ENCODE peak calls at places on chromosomes 4 and X, in four cellular contexts. D, B, P and Q are unnamed samples.

GRCh38 chrX:144809025-144809424 is 438.3 kb upstream of the SPANXN1 start:
- DNase-seq in D (no peak), P (peak), B (no peak), Q (no peak)

GRCh38 chr4:141524116-141524515 is 112.3 kb upstream of the IL15 start:
- DNase-seq in P (no peak), B (peak), D (peak), Q (no peak)

GRCh38 chr4:139651282-139652194 is 14.1 kb upstream of the MGST2 start:
- DNase-seq in B (peak), D (peak), P (peak), Q (peak)

GRCh38 chr4:22483551-22483981 is 32.3 kb downstream of the ADGRA3 start:
- DNase-seq in P (no peak), B (peak), D (peak), Q (no peak)

GRCh38 chrX:73214366-73215094 is at the start of gene NAP1L2:
- DNase-seq in P (peak), D (peak), B (peak), Q (no peak)

GRCh38 chr4:182746876-182747275 is 170.3 kb downstream of the DCTD start:
- DNase-seq in B (peak), P (no peak), D (no peak), Q (no peak)

GRCh38 chr4:160276785-160277325 is 1174.0 kb downstream of the RAPGEF2 start:
- DNase-seq in P (no peak), D (no peak), B (no peak), Q (no peak)

GRCh38 chr4:19400820-19401219 is 850.9 kb upstream of the SLIT2 start:
- DNase-seq in P (no peak), D (no peak), B (no peak), Q (no peak)

GRCh38 chrX:9992061-9992460 is 24.9 kb downstream of the CLDN34 start:
- DNase-seq in D (no peak), B (no peak), P (no peak), Q (no peak)

GRCh38 chrX:9992724-9993123 is 25.6 kb downstream of the CLDN34 start:
- DNase-seq in D (no peak), B (no peak), P (no peak), Q (no peak)

GRCh38 chrX:9983463-9983862 is 16.3 kb downstream of the CLDN34 start:
- DNase-seq in B (no peak), D (no peak), P (no peak), Q (no peak)

GRCh38 chrX:9988762-9989161 is 21.6 kb downstream of the CLDN34 start:
- DNase-seq in D (no peak), B (peak), P (peak), Q (no peak)
- TF ChIP-seq CTCF in D (peak), B (peak), P (peak), Q (peak)

DNA sequence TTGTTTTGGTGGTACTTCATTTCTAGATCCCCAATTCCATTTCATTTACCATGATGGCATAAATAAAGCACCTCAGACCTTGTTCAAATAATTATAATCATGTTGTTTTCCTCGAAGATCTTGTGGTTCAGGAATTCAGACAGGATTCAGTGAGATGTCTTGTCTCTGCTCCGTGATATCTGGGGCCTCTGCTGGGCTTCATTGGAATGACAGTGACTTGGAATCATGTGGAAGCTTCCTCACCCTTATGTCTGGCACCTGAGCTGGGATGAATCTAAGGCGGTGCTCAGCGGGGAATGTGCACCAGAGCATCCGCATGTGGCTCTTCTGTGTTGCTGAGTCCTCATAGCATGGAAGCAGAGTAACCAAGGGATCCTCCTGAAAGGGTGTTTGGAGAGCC is 132.2 kb downstream of the VEGFC start:
- DNase-seq in D (no peak), B (no peak), P (no peak), Q (no peak)
- TF ChIP-seq CTCF in D (no peak), B (peak), P (no peak), Q (no peak)

GRCh38 chrX:100373673-100374072 is 36.4 kb downstream of the PCDH19 start:
- DNase-seq in D (no peak), P (no peak), B (no peak), Q (no peak)

GRCh38 chrX:100363926-100364325 is 46.1 kb downstream of the PCDH19 start:
- DNase-seq in B (no peak), P (no peak), D (no peak), Q (no peak)

DNA sequence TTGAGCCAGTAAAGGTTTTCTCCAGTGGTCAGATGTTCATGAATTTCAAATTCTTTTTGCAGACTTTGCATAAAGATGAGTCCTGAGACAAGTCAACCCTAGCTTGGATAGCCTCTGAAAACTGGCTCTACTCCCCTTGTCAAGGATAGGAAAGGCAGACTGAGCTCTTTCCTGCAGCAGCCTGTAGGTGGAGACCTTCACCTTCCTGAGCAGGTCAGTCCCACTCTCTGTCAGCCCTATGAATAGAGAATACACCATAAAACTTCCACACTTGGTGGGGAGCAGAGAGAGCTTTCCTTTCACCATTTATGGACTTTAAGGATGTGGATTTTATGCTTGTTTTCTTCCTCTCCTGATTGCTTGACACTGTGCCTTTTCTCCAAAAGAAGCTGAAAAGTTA is 41.9 kb downstream of the PCDH19 start:
- DNase-seq in B (peak), P (peak), D (peak), Q (no peak)
- TF ChIP-seq CTCF in B (peak), P (peak), D (peak), Q (peak)

GRCh38 chr4:148103647-148104355 is 338.4 kb downstream of the NR3C2 start:
- DNase-seq in D (peak), P (no peak), B (no peak), Q (no peak)

GRCh38 chr4:148112231-148112982 is 329.8 kb downstream of the NR3C2 start:
- DNase-seq in D (peak), P (no peak), B (peak), Q (no peak)

GRCh38 chr4:148109216-148109615 is 333.0 kb downstream of the NR3C2 start:
- DNase-seq in D (no peak), P (no peak), B (no peak), Q (no peak)

GRCh38 chr4:148110169-148110568 is 332.0 kb downstream of the NR3C2 start:
- DNase-seq in P (no peak), B (no peak), D (no peak), Q (no peak)

DNA sequence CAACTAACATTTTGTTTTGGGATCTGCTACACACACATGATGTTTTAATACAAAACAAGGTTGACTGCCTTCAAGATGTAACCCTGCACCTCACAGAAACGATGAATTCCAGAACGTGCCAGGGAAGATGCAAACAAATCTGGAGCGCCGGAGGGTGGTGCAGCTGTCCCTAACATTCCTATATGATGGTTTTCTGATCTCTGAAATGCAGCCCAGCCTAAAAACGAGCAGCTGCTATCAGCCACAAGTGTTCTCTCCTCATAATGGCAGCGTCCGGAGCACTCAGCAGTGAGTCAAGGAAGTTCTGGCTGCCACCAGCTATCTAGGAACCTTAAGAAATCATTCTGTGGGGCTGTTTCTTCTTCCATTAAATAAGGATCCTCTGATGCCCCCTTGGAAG is 333.4 kb downstream of the NR3C2 start:
- DNase-seq in B (no peak), P (no peak), D (no peak), Q (no peak)
- TF ChIP-seq CTCF in B (no peak), P (no peak), D (no peak), Q (no peak)

DNA sequence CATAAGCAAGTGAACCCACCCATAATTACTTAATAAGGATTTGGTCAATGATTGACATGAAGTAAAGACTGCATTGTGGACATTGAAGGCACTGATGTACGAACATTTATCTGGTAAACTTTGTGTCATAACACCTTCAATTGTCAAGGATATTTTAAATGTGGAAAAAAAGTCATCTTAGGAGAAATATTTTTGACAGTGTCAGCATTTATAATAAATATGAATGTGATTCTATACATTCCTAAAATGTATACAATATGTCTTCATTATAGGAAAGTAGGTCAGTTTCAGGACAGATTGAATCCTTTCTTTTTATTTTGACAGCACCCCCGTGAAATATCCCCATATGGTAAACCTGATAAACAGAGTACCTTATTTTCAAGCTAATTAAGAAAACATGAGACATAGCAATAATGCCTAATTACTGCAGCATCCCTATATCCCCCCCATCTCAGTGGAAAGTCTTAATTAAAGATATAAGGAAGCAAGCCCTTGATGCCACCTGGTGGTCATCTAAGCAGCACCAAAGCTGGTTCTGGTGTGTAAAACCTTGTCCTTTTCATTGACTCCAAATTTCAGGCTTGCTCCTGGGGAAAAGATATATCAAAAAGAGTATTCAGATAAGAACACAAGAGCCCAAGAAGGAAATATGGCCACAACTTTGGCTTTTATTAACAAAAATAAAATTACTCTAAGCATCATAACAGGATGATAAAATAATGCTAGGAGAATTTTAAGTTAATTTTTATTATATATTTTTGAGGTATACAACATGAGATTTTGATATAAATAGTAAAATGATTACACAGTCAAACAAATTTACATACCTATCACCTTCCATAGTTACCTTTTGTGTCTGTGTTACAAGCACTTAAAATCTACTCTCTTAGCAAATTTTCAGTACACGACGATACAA is 379.7 kb downstream of the TLL1 start:
- DNase-seq in D (peak), B (peak), P (peak), Q (no peak)
- TF ChIP-seq CTCF in D (peak), B (peak), P (peak), Q (peak)

GRCh38 chrX:138711399-138712347 is at the start of gene FGF13:
- DNase-seq in P (peak), D (no peak), B (peak), Q (no peak)
- TF ChIP-seq CTCF in P (peak), D (peak), B (peak), Q (no peak)

GRCh38 chrX:97234471-97235097 is 350.9 kb downstream of the RPA4 start:
- DNase-seq in B (no peak), D (no peak), P (peak), Q (peak)

GRCh38 chrX:97238632-97239031 is 354.9 kb downstream of the RPA4 start:
- DNase-seq in B (peak), D (peak), P (no peak), Q (no peak)
- TF ChIP-seq CTCF in B (no peak), D (no peak), P (no peak), Q (no peak)